ENCODE peak calls at places on chromosomes 3 and 15, in nine cellular contexts. P is M059J; F is RPMI7951; A is activated T-helper 1 cell treated with anti-CD3 and anti-CD28 coated beads, Interleukin-2, amount 50 U/mL, for 16 hours; K is non-pigmented ciliary epithelial cell; O is NCI-H2171; V is fibroblast of lung; G is SK-MEL-5; N is tibial artery. J is an unnamed sample.

GRCh38 chr15:65044724-65045481 is at the start of gene SLC51B:
- DNase-seq in P (no peak), F (no peak), A (no peak), K (no peak), O (no peak), V (peak; percentile 81), G (peak; percentile 32), N (no peak), J (no peak)

GRCh38 chr3:138338816-138339215 is 9.2 kb upstream of the NME9 start:
- DNase-seq in P (no peak), F (no peak), A (no peak), K (no peak), O (no peak), V (no peak), G (no peak), N (no peak), J (no peak)

GRCh38 chr15:95024388-95024787 is 793.0 kb downstream of the MCTP2 start:
- DNase-seq in P (peak; percentile 10), F (peak; percentile 32), A (no peak), K (no peak), O (no peak), V (peak; percentile 63), G (peak; percentile 54), N (no peak), J (peak; percentile 60)

GRCh38 chr15:37877851-37878577 is 56.4 kb upstream of the TMCO5A start:
- DNase-seq in P (peak; percentile 66), F (peak; percentile 53), A (no peak), K (peak; percentile 74), O (no peak), V (peak; percentile 92), G (no peak), N (no peak), J (peak; percentile 91)

GRCh38 chr15:37106490-37107001 is 6.2 kb upstream of the MEIS2 start:
- DNase-seq in P (no peak), F (peak; percentile 20), A (no peak), K (no peak), O (no peak), V (peak; percentile 63), G (peak; percentile 15), N (no peak), J (no peak)

GRCh38 chr15:40929730-40930429 is 740 bp downstream of the DLL4 start:
- DNase-seq in P (peak; percentile 60), F (peak; percentile 67), A (no peak), K (no peak), O (no peak), V (peak; percentile 65), G (peak; percentile 36), N (no peak), J (peak; percentile 51)

GRCh38 chr15:31857194-31857593 is 173.1 kb upstream of the CHRNA7 start:
- DNase-seq in P (no peak), F (no peak), A (no peak), K (no peak), O (no peak), V (no peak), G (no peak), N (no peak), J (no peak)

GRCh38 chr15:67186226-67186649 is 68.2 kb downstream of the AAGAB start:
- DNase-seq in P (no peak), F (no peak), A (no peak), K (no peak), O (no peak), V (no peak), G (no peak), N (peak; percentile 83), J (no peak)

GRCh38 chr3:128317101-128317697 is 149.5 kb downstream of the DNAJB8 start:
- DNase-seq in P (no peak), F (no peak), A (no peak), K (no peak), O (no peak), V (no peak), G (no peak), N (no peak), J (no peak)

GRCh38 chr15:83365370-83365938 is 81.0 kb upstream of the BNC1 start:
- DNase-seq in P (peak; percentile 49), F (peak; percentile 84), A (no peak), K (no peak), O (no peak), V (peak; percentile 81), G (no peak), N (no peak), J (peak; percentile 47)

GRCh38 chr3:123286308-123287023 is 84.7 kb downstream of the SEC22A start:
- DNase-seq in P (peak; percentile 71), F (peak; percentile 62), A (no peak), K (peak; percentile 37), O (no peak), V (peak; percentile 71), G (peak; percentile 82), N (peak; percentile 61), J (peak; percentile 83)

GRCh38 chr3:35867782-35868181 is 228.5 kb downstream of the ARPP21 start:
- DNase-seq in P (no peak), F (no peak), A (no peak), K (no peak), O (no peak), V (no peak), G (no peak), N (no peak), J (no peak)

GRCh38 chr3:120623719-120624093 is 27.6 kb downstream of the NDUFB4 start:
- DNase-seq in P (no peak), F (no peak), A (no peak), K (no peak), O (no peak), V (no peak), G (no peak), N (no peak), J (no peak)

GRCh38 chr3:184954251-184954650 is 142.3 kb downstream of the VPS8 start:
- DNase-seq in P (no peak), F (no peak), A (no peak), K (no peak), O (no peak), V (no peak), G (no peak), N (no peak), J (no peak)

GRCh38 chr3:482479-482878 is 285.9 kb downstream of the CHL1 start:
- DNase-seq in P (no peak), F (no peak), A (no peak), K (no peak), O (no peak), V (no peak), G (no peak), N (no peak), J (no peak)

GRCh38 chr15:98609144-98609852 is 39.0 kb upstream of the IGF1R start:
- DNase-seq in P (peak; percentile 82), F (peak; percentile 80), A (no peak), K (peak; percentile 23), O (no peak), V (peak; percentile 32), G (no peak), N (no peak), J (peak; percentile 83)

GRCh38 chr3:75294124-75294523 is 370.0 kb upstream of the FRG2C start:
- DNase-seq in P (no peak), F (peak; percentile 40), A (no peak), K (no peak), O (no peak), V (peak; percentile 16), G (peak; percentile 72), N (peak; percentile 65), J (peak; percentile 45)

J was measured in PC-3.